ENCODE peak calls at places on chromosomes 7 and 10, in ten cellular contexts. One of them, this sample, is unnamed.

GRCh38 chr10:61120805-61121204 is 176.8 kb upstream of the RHOBTB1 start:
- DNase-seq in heart left ventricle: no peak
- DNase-seq in right lobe of liver: no peak
- DNase-seq in vagina: no peak
- DNase-seq in endothelial cell of umbilical vein: no peak
- DNase-seq in transverse colon: no peak
- DNase-seq in spleen: no peak
- DNase-seq in A549: no peak
- DNase-seq in lower leg skin: no peak
- DNase-seq in suprapubic skin: no peak
- DNase-seq in this sample: no peak

GRCh38 chr7:141389423-141389822 is 161.8 kb upstream of the AGK start:
- DNase-seq in lower leg skin: no peak
- DNase-seq in right lobe of liver: no peak
- DNase-seq in suprapubic skin: no peak
- DNase-seq in heart left ventricle: no peak
- DNase-seq in spleen: no peak
- DNase-seq in vagina: no peak
- DNase-seq in endothelial cell of umbilical vein: no peak
- DNase-seq in A549: no peak
- DNase-seq in transverse colon: no peak
- DNase-seq in this sample: no peak

GRCh38 chr7:122702872-122703510 is at the start of gene RNF148:
- DNase-seq in spleen: no peak
- DNase-seq in heart left ventricle: no peak
- DNase-seq in endothelial cell of umbilical vein: no peak
- DNase-seq in right lobe of liver: no peak
- DNase-seq in vagina: no peak
- DNase-seq in lower leg skin: no peak
- DNase-seq in A549: no peak
- DNase-seq in transverse colon: no peak
- DNase-seq in suprapubic skin: no peak
- DNase-seq in this sample: no peak

GRCh38 chr10:61397175-61397986 is 55.8 kb downstream of the TMEM26 start:
- DNase-seq in vagina: no peak
- DNase-seq in suprapubic skin: no peak
- DNase-seq in lower leg skin: no peak
- DNase-seq in transverse colon: no peak
- DNase-seq in spleen: no peak
- DNase-seq in right lobe of liver: no peak
- DNase-seq in heart left ventricle: no peak
- DNase-seq in endothelial cell of umbilical vein: peak
- DNase-seq in A549: peak
- DNase-seq in this sample: no peak

GRCh38 chr7:8418627-8419245 is 14.7 kb upstream of the NXPH1 start:
- DNase-seq in heart left ventricle: peak
- DNase-seq in transverse colon: peak
- DNase-seq in spleen: no peak
- DNase-seq in suprapubic skin: no peak
- DNase-seq in right lobe of liver: peak
- DNase-seq in A549: peak
- DNase-seq in vagina: no peak
- DNase-seq in lower leg skin: peak
- DNase-seq in endothelial cell of umbilical vein: peak
- DNase-seq in this sample: no peak

GRCh38 chr10:17088118-17088806 is 41.3 kb downstream of the CUBN start:
- DNase-seq in spleen: no peak
- DNase-seq in heart left ventricle: no peak
- DNase-seq in A549: peak
- DNase-seq in vagina: no peak
- DNase-seq in lower leg skin: no peak
- DNase-seq in endothelial cell of umbilical vein: no peak
- DNase-seq in transverse colon: no peak
- DNase-seq in right lobe of liver: no peak
- DNase-seq in suprapubic skin: no peak
- DNase-seq in this sample: no peak

GRCh38 chr7:89837515-89837914 is 316.8 kb upstream of the STEAP1 start:
- DNase-seq in right lobe of liver: no peak
- DNase-seq in A549: no peak
- DNase-seq in lower leg skin: no peak
- DNase-seq in endothelial cell of umbilical vein: peak
- DNase-seq in vagina: no peak
- DNase-seq in suprapubic skin: no peak
- DNase-seq in transverse colon: no peak
- DNase-seq in spleen: no peak
- DNase-seq in heart left ventricle: no peak
- DNase-seq in this sample: no peak

GRCh38 chr7:70268179-70268578 is 669.9 kb downstream of the AUTS2 start:
- DNase-seq in right lobe of liver: no peak
- DNase-seq in vagina: no peak
- DNase-seq in suprapubic skin: no peak
- DNase-seq in endothelial cell of umbilical vein: no peak
- DNase-seq in spleen: no peak
- DNase-seq in A549: no peak
- DNase-seq in lower leg skin: no peak
- DNase-seq in heart left ventricle: no peak
- DNase-seq in transverse colon: no peak
- DNase-seq in this sample: no peak

GRCh38 chr7:94509264-94509878 is at the start of gene CASD1:
- DNase-seq in vagina: no peak
- DNase-seq in lower leg skin: peak
- DNase-seq in endothelial cell of umbilical vein: peak
- DNase-seq in transverse colon: peak
- DNase-seq in suprapubic skin: peak
- DNase-seq in right lobe of liver: peak
- DNase-seq in spleen: no peak
- DNase-seq in heart left ventricle: peak
- DNase-seq in A549: peak
- DNase-seq in this sample: peak

GRCh38 chr7:30285531-30286284 is 1.3 kb downstream of the ZNRF2 start:
- DNase-seq in endothelial cell of umbilical vein: peak
- DNase-seq in transverse colon: peak
- DNase-seq in vagina: no peak
- DNase-seq in A549: peak
- DNase-seq in lower leg skin: no peak
- DNase-seq in right lobe of liver: peak
- DNase-seq in heart left ventricle: peak
- DNase-seq in spleen: peak
- DNase-seq in suprapubic skin: no peak
- DNase-seq in this sample: peak

GRCh38 chr7:44068054-44068453 is 2.7 kb upstream of the PGAM2 start:
- DNase-seq in spleen: peak
- DNase-seq in vagina: no peak
- DNase-seq in right lobe of liver: no peak
- DNase-seq in heart left ventricle: no peak
- DNase-seq in lower leg skin: no peak
- DNase-seq in transverse colon: no peak
- DNase-seq in endothelial cell of umbilical vein: no peak
- DNase-seq in suprapubic skin: no peak
- DNase-seq in A549: no peak
- DNase-seq in this sample: no peak

GRCh38 chr10:28125701-28126100 is 126.8 kb upstream of the ODAD2 start:
- DNase-seq in A549: no peak
- DNase-seq in right lobe of liver: no peak
- DNase-seq in heart left ventricle: no peak
- DNase-seq in suprapubic skin: no peak
- DNase-seq in lower leg skin: no peak
- DNase-seq in transverse colon: no peak
- DNase-seq in vagina: no peak
- DNase-seq in endothelial cell of umbilical vein: no peak
- DNase-seq in spleen: no peak
- DNase-seq in this sample: no peak

GRCh38 chr7:66952343-66953043 is 31.5 kb downstream of the TMEM248 start:
- DNase-seq in A549: peak
- DNase-seq in right lobe of liver: no peak
- DNase-seq in spleen: peak
- DNase-seq in endothelial cell of umbilical vein: peak
- DNase-seq in lower leg skin: no peak
- DNase-seq in suprapubic skin: no peak
- DNase-seq in vagina: no peak
- DNase-seq in transverse colon: peak
- DNase-seq in heart left ventricle: no peak
- DNase-seq in this sample: peak

GRCh38 chr7:133139350-133139749 is 57.5 kb upstream of the CHCHD3 start:
- DNase-seq in suprapubic skin: no peak
- DNase-seq in endothelial cell of umbilical vein: peak
- DNase-seq in spleen: no peak
- DNase-seq in heart left ventricle: no peak
- DNase-seq in transverse colon: no peak
- DNase-seq in right lobe of liver: no peak
- DNase-seq in A549: peak
- DNase-seq in vagina: no peak
- DNase-seq in lower leg skin: no peak
- DNase-seq in this sample: peak

GRCh38 chr10:132036887-132037675 is 28.7 kb upstream of the JAKMIP3 start:
- DNase-seq in endothelial cell of umbilical vein: no peak
- DNase-seq in transverse colon: no peak
- DNase-seq in A549: no peak
- DNase-seq in vagina: no peak
- DNase-seq in right lobe of liver: no peak
- DNase-seq in heart left ventricle: no peak
- DNase-seq in lower leg skin: no peak
- DNase-seq in spleen: peak
- DNase-seq in suprapubic skin: no peak
- DNase-seq in this sample: no peak

GRCh38 chr7:68246189-68246633 is 1249.6 kb downstream of the TYW1 start:
- DNase-seq in endothelial cell of umbilical vein: no peak
- DNase-seq in heart left ventricle: no peak
- DNase-seq in spleen: no peak
- DNase-seq in transverse colon: no peak
- DNase-seq in suprapubic skin: no peak
- DNase-seq in A549: no peak
- DNase-seq in lower leg skin: peak
- DNase-seq in vagina: no peak
- DNase-seq in right lobe of liver: no peak
- DNase-seq in this sample: peak

GRCh38 chr10:51341216-51341615 is 266.9 kb downstream of the PRKG1 start:
- DNase-seq in transverse colon: no peak
- DNase-seq in lower leg skin: no peak
- DNase-seq in spleen: no peak
- DNase-seq in endothelial cell of umbilical vein: peak
- DNase-seq in heart left ventricle: no peak
- DNase-seq in A549: no peak
- DNase-seq in vagina: no peak
- DNase-seq in right lobe of liver: no peak
- DNase-seq in suprapubic skin: no peak
- DNase-seq in this sample: no peak

GRCh38 chr7:73830872-73831655 is at the start of gene CLDN4:
- DNase-seq in transverse colon: peak
- DNase-seq in heart left ventricle: no peak
- DNase-seq in A549: no peak
- DNase-seq in right lobe of liver: no peak
- DNase-seq in vagina: no peak
- DNase-seq in spleen: no peak
- DNase-seq in endothelial cell of umbilical vein: no peak
- DNase-seq in lower leg skin: peak
- DNase-seq in suprapubic skin: peak
- DNase-seq in this sample: no peak
- TF ChIP-seq POLR2A in transverse colon: peak
- TF ChIP-seq POLR2A in heart left ventricle: no peak
- TF ChIP-seq POLR2A in A549: no peak
- TF ChIP-seq POLR2A in right lobe of liver: no peak
- TF ChIP-seq POLR2A in vagina: no peak
- TF ChIP-seq POLR2A in spleen: no peak
- TF ChIP-seq POLR2A in endothelial cell of umbilical vein: no peak
- TF ChIP-seq POLR2A in lower leg skin: no peak
- TF ChIP-seq POLR2A in suprapubic skin: peak
- TF ChIP-seq POLR2A in this sample: no peak

GRCh38 chr10:110211455-110211843 is 4.0 kb downstream of the MXI1 start:
- DNase-seq in spleen: no peak
- DNase-seq in A549: no peak
- DNase-seq in lower leg skin: no peak
- DNase-seq in endothelial cell of umbilical vein: no peak
- DNase-seq in transverse colon: no peak
- DNase-seq in heart left ventricle: no peak
- DNase-seq in vagina: no peak
- DNase-seq in right lobe of liver: no peak
- DNase-seq in suprapubic skin: no peak
- DNase-seq in this sample: no peak
- TF ChIP-seq POLR2A in spleen: no peak
- TF ChIP-seq POLR2A in A549: no peak
- TF ChIP-seq POLR2A in lower leg skin: no peak
- TF ChIP-seq POLR2A in endothelial cell of umbilical vein: no peak
- TF ChIP-seq POLR2A in transverse colon: no peak
- TF ChIP-seq POLR2A in heart left ventricle: no peak
- TF ChIP-seq POLR2A in vagina: peak
- TF ChIP-seq POLR2A in right lobe of liver: peak
- TF ChIP-seq POLR2A in suprapubic skin: no peak
- TF ChIP-seq POLR2A in this sample: no peak

DNA sequence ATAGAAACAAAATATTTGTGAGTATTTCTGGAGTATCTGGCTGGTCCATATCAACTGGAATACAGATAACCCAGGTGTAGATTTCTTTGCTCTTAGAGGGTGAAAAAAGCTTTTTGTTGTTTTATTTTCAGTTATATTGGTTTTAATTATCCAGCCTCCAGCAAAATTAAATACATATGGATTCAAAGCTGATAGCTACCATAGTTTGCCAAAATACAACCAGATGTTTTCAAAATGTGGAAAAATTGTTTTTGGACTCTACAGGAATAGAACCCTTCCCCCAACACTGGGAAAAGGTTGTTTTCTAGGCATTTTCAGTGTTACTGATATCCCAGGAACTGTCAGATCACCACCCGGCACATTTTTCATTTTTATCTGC is 30.1 kb downstream of the LRRC17 start:
- DNase-seq in transverse colon: no peak
- DNase-seq in endothelial cell of umbilical vein: no peak
- DNase-seq in spleen: no peak
- DNase-seq in suprapubic skin: no peak
- DNase-seq in A549: no peak
- DNase-seq in right lobe of liver: no peak
- DNase-seq in lower leg skin: no peak
- DNase-seq in heart left ventricle: no peak
- DNase-seq in vagina: no peak
- DNase-seq in this sample: no peak
- TF ChIP-seq POLR2A in transverse colon: no peak
- TF ChIP-seq POLR2A in endothelial cell of umbilical vein: no peak
- TF ChIP-seq POLR2A in spleen: no peak
- TF ChIP-seq POLR2A in suprapubic skin: no peak
- TF ChIP-seq POLR2A in A549: no peak
- TF ChIP-seq POLR2A in right lobe of liver: no peak
- TF ChIP-seq POLR2A in lower leg skin: no peak
- TF ChIP-seq POLR2A in heart left ventricle: no peak
- TF ChIP-seq POLR2A in vagina: no peak
- TF ChIP-seq POLR2A in this sample: no peak

GRCh38 chr7:100429637-100430449 is at the start of gene MEPCE:
- DNase-seq in suprapubic skin: peak
- DNase-seq in spleen: peak
- DNase-seq in right lobe of liver: peak
- DNase-seq in lower leg skin: peak
- DNase-seq in A549: peak
- DNase-seq in heart left ventricle: peak
- DNase-seq in endothelial cell of umbilical vein: peak
- DNase-seq in transverse colon: peak
- DNase-seq in vagina: no peak
- DNase-seq in this sample: peak
- TF ChIP-seq POLR2A in suprapubic skin: no peak
- TF ChIP-seq POLR2A in spleen: peak
- TF ChIP-seq POLR2A in right lobe of liver: no peak
- TF ChIP-seq POLR2A in lower leg skin: no peak
- TF ChIP-seq POLR2A in A549: peak
- TF ChIP-seq POLR2A in heart left ventricle: no peak
- TF ChIP-seq POLR2A in endothelial cell of umbilical vein: no peak
- TF ChIP-seq POLR2A in transverse colon: peak
- TF ChIP-seq POLR2A in vagina: peak
- TF ChIP-seq POLR2A in this sample: peak

This sample was measured in H54.